ENCODE peak calls at places on chromosomes 3 and 15, in four cellular contexts. One of them, this sample, is unnamed.

GRCh38 chr15:26889298-26889898 is 22.5 kb downstream of the GABRA5 start:
- DNase-seq in NCI-H526: peak
- DNase-seq in C1 segment of cervical spinal cord: no peak
- DNase-seq in midbrain: peak
- DNase-seq in this sample: peak

GRCh38 chr3:9428411-9428810 is 31.0 kb downstream of the SETD5 start:
- DNase-seq in NCI-H526: no peak
- DNase-seq in C1 segment of cervical spinal cord: no peak
- DNase-seq in midbrain: no peak
- DNase-seq in this sample: no peak

GRCh38 chr3:37183375-37183831 is 9.0 kb upstream of the LRRFIP2 start:
- DNase-seq in NCI-H526: no peak
- DNase-seq in C1 segment of cervical spinal cord: no peak
- DNase-seq in midbrain: peak
- DNase-seq in this sample: peak

GRCh38 chr3:138944136-138944658 is 2.7 kb downstream of the FOXL2 start:
- DNase-seq in NCI-H526: no peak
- DNase-seq in C1 segment of cervical spinal cord: no peak
- DNase-seq in midbrain: no peak
- DNase-seq in this sample: no peak

GRCh38 chr3:64344721-64345207 is 119.5 kb upstream of the PRICKLE2 start:
- DNase-seq in NCI-H526: no peak
- DNase-seq in C1 segment of cervical spinal cord: no peak
- DNase-seq in midbrain: no peak
- DNase-seq in this sample: no peak

GRCh38 chr3:105431171-105431570 is 64.5 kb downstream of the ALCAM start:
- DNase-seq in NCI-H526: no peak
- DNase-seq in C1 segment of cervical spinal cord: no peak
- DNase-seq in midbrain: no peak
- DNase-seq in this sample: no peak

GRCh38 chr3:172559029-172559428 is 35.8 kb upstream of the TNFSF10 start:
- DNase-seq in NCI-H526: no peak
- DNase-seq in C1 segment of cervical spinal cord: no peak
- DNase-seq in midbrain: no peak
- DNase-seq in this sample: no peak

GRCh38 chr15:63109498-63110290 is 12.0 kb upstream of the LACTB start:
- DNase-seq in NCI-H526: no peak
- DNase-seq in C1 segment of cervical spinal cord: no peak
- DNase-seq in midbrain: no peak
- DNase-seq in this sample: no peak

GRCh38 chr3:117297070-117297469 is 587.5 kb downstream of the TUSC7 start:
- DNase-seq in NCI-H526: no peak
- DNase-seq in C1 segment of cervical spinal cord: no peak
- DNase-seq in midbrain: no peak
- DNase-seq in this sample: no peak

GRCh38 chr15:51198701-51199253 is 104.1 kb upstream of the TNFAIP8L3 start:
- DNase-seq in NCI-H526: no peak
- DNase-seq in C1 segment of cervical spinal cord: no peak
- DNase-seq in midbrain: no peak
- DNase-seq in this sample: no peak

GRCh38 chr3:107525101-107525953 is 2.6 kb downstream of the BBX start:
- DNase-seq in NCI-H526: peak
- DNase-seq in C1 segment of cervical spinal cord: peak
- DNase-seq in midbrain: peak
- DNase-seq in this sample: peak

GRCh38 chr3:188964957-188965356 is 206.8 kb upstream of the TPRG1 start:
- DNase-seq in NCI-H526: no peak
- DNase-seq in C1 segment of cervical spinal cord: no peak
- DNase-seq in midbrain: no peak
- DNase-seq in this sample: no peak

GRCh38 chr15:38589502-38589901 is 24.9 kb upstream of the RASGRP1 start:
- DNase-seq in NCI-H526: no peak
- DNase-seq in C1 segment of cervical spinal cord: no peak
- DNase-seq in midbrain: no peak
- DNase-seq in this sample: peak

GRCh38 chr3:121855555-121855954 is 20.5 kb downstream of the EAF2 start:
- DNase-seq in NCI-H526: peak
- DNase-seq in C1 segment of cervical spinal cord: no peak
- DNase-seq in midbrain: no peak
- DNase-seq in this sample: no peak

GRCh38 chr3:72977463-72977862 is 19.1 kb upstream of the PPP4R2 start:
- DNase-seq in NCI-H526: no peak
- DNase-seq in C1 segment of cervical spinal cord: no peak
- DNase-seq in midbrain: no peak
- DNase-seq in this sample: no peak

GRCh38 chr3:100073555-100074307 is 40.6 kb downstream of the FILIP1L start:
- DNase-seq in NCI-H526: no peak
- DNase-seq in C1 segment of cervical spinal cord: no peak
- DNase-seq in midbrain: peak
- DNase-seq in this sample: no peak

GRCh38 chr15:31128919-31129768 is 27.6 kb upstream of the TRPM1 start:
- DNase-seq in NCI-H526: peak
- DNase-seq in C1 segment of cervical spinal cord: peak
- DNase-seq in midbrain: peak
- DNase-seq in this sample: peak

GRCh38 chr3:129112308-129113052 is 9.1 kb downstream of the RAB43 start:
- DNase-seq in NCI-H526: no peak
- DNase-seq in C1 segment of cervical spinal cord: no peak
- DNase-seq in midbrain: no peak
- DNase-seq in this sample: peak

GRCh38 chr3:28617821-28618220 is 269.2 kb upstream of the AZI2 start:
- DNase-seq in NCI-H526: no peak
- DNase-seq in C1 segment of cervical spinal cord: no peak
- DNase-seq in midbrain: no peak
- DNase-seq in this sample: no peak

GRCh38 chr15:38050529-38050928 is 116.1 kb downstream of the TMCO5A start:
- DNase-seq in NCI-H526: no peak
- DNase-seq in C1 segment of cervical spinal cord: no peak
- DNase-seq in midbrain: no peak
- DNase-seq in this sample: no peak

GRCh38 chr3:101262393-101263240 is 57.8 kb downstream of the IMPG2 start:
- DNase-seq in NCI-H526: no peak
- DNase-seq in C1 segment of cervical spinal cord: no peak
- DNase-seq in midbrain: peak
- DNase-seq in this sample: no peak

GRCh38 chr15:66151809-66152208 is 101.7 kb downstream of the MEGF11 start:
- DNase-seq in NCI-H526: peak
- DNase-seq in C1 segment of cervical spinal cord: no peak
- DNase-seq in midbrain: no peak
- DNase-seq in this sample: no peak

GRCh38 chr3:194720048-194720447 is 34.4 kb downstream of the FAM43A start:
- DNase-seq in NCI-H526: no peak
- DNase-seq in C1 segment of cervical spinal cord: no peak
- DNase-seq in midbrain: no peak
- DNase-seq in this sample: no peak

GRCh38 chr3:146589899-146590508 is 15.1 kb downstream of the PLSCR5 start:
- DNase-seq in NCI-H526: peak
- DNase-seq in C1 segment of cervical spinal cord: no peak
- DNase-seq in midbrain: peak
- DNase-seq in this sample: peak

GRCh38 chr15:74610302-74610951 is 5.2 kb upstream of the CLK3 start:
- DNase-seq in NCI-H526: no peak
- DNase-seq in C1 segment of cervical spinal cord: no peak
- DNase-seq in midbrain: no peak
- DNase-seq in this sample: no peak

GRCh38 chr3:45051685-45052084 is 25.6 kb downstream of the CLEC3B start:
- DNase-seq in NCI-H526: no peak
- DNase-seq in C1 segment of cervical spinal cord: no peak
- DNase-seq in midbrain: no peak
- DNase-seq in this sample: no peak

GRCh38 chr3:73188707-73189106 is 127.2 kb downstream of the EBLN2 start:
- DNase-seq in NCI-H526: peak
- DNase-seq in C1 segment of cervical spinal cord: no peak
- DNase-seq in midbrain: no peak
- DNase-seq in this sample: no peak

GRCh38 chr15:52143862-52144261 is 31.3 kb upstream of the BCL2L10 start:
- DNase-seq in NCI-H526: no peak
- DNase-seq in C1 segment of cervical spinal cord: no peak
- DNase-seq in midbrain: no peak
- DNase-seq in this sample: no peak

GRCh38 chr3:18891641-18892040 is 256.7 kb upstream of the KCNH8 start:
- DNase-seq in NCI-H526: no peak
- DNase-seq in C1 segment of cervical spinal cord: no peak
- DNase-seq in midbrain: no peak
- DNase-seq in this sample: no peak

GRCh38 chr3:25747033-25747432 is 36.2 kb downstream of the NGLY1 start:
- DNase-seq in NCI-H526: no peak
- DNase-seq in C1 segment of cervical spinal cord: no peak
- DNase-seq in midbrain: no peak
- DNase-seq in this sample: no peak

GRCh38 chr3:186519021-186519658 is 25.0 kb downstream of the CRYGS start:
- DNase-seq in NCI-H526: peak
- DNase-seq in C1 segment of cervical spinal cord: no peak
- DNase-seq in midbrain: no peak
- DNase-seq in this sample: no peak

GRCh38 chr3:49006591-49007067 is 562 bp upstream of the WDR6 start:
- DNase-seq in NCI-H526: peak
- DNase-seq in C1 segment of cervical spinal cord: no peak
- DNase-seq in midbrain: peak
- DNase-seq in this sample: no peak

GRCh38 chr3:52986938-52987337 is 58.9 kb downstream of the SFMBT1 start:
- DNase-seq in NCI-H526: peak
- DNase-seq in C1 segment of cervical spinal cord: no peak
- DNase-seq in midbrain: no peak
- DNase-seq in this sample: no peak